ENCODE peak calls at places on chromosomes 11 and 22, in four cellular contexts. A is adipocyte, Z is HepG2, P is colonic mucosa. K is an unnamed sample. For H3K27me3, the result is how much of the 10 kb centered on the place peaks cover.

GRCh38 chr11:32829157-32829679 is 509 bp upstream of the PRRG4 start:
- DNase-seq in A (peak), P (no peak), Z (no peak), K (peak)

GRCh38 chr11:68970921-68971636 is 9.7 kb downstream of the MRGPRD start:
- DNase-seq in P (no peak), A (no peak), Z (no peak), K (no peak)

GRCh38 chr22:31753005-31753633 is 700 bp upstream of the DEPDC5 start:
- DNase-seq in Z (peak), A (peak), P (peak), K (peak)

GRCh38 chr11:119787074-119787461 is 58.1 kb upstream of the NECTIN1 start:
- DNase-seq in P (no peak), A (no peak), Z (no peak), K (no peak)

GRCh38 chr11:116791813-116792143 is at the start of gene APOA5:
- DNase-seq in Z (no peak), A (no peak), P (no peak), K (no peak)

GRCh38 chr22:45324186-45324775 is 14.5 kb downstream of the FAM118A start:
- DNase-seq in Z (no peak), P (no peak), A (no peak), K (no peak)

GRCh38 chr22:45235851-45236342 is 4.8 kb downstream of the KIAA0930 start:
- DNase-seq in P (no peak), A (no peak), Z (no peak), K (no peak)

GRCh38 chr22:37256075-37256726 is 12.1 kb upstream of the RAC2 start:
- DNase-seq in P (no peak), Z (no peak), A (no peak), K (no peak)

GRCh38 chr11:60981515-60981914 is 10.0 kb downstream of the CD6 start:
- DNase-seq in Z (no peak), P (no peak), A (no peak), K (no peak)

GRCh38 chr11:83280256-83280655 is 5.9 kb downstream of the CCDC90B start:
- DNase-seq in Z (no peak), P (no peak), A (peak), K (no peak)

GRCh38 chr22:43066134-43066533 is 23.1 kb downstream of the TTLL1 start:
- DNase-seq in P (no peak), A (no peak), Z (no peak), K (no peak)

GRCh38 chr11:61551630-61552029 is 29.2 kb downstream of the SYT7 start:
- DNase-seq in A (no peak), Z (no peak), P (no peak), K (peak)

DNA sequence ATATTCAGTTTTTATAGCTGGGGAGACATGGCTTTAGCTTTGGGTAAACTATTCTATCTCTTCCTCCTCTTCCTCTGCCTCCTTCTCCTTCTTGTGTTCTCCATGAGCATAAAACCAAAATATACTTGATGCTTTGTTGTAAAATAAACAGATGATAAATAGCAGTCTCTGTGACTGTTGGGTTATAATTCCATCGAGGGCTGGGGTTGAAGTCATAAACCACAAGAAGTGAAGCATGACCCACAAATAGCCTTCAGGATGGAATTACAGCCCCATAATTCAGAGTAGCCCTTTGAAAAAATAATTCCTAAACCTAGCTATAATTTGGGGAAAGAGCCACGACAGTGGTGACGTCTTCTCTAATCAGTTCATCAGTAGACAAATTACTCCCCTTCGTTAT is 177.7 kb downstream of the SNX19 start:
- DNase-seq in Z (no peak), P (no peak), A (peak), K (peak)
- H3K9ac ChIP-seq in Z (no peak), P (no peak), A (peak), K (peak)

DNA sequence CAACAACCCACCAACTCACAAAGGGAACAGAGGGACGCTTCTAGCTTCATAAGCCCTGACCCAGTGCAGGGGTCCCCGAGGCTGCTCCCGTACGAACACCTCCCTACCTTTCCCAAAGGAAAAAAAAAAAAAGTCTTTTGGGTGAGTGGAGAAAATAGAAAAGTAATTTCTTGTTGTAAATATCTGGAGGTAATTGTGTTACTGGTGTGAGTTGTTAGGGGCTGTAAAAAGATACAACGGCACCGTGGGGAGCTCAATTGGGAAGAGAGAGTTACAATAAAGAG is 3.4 kb downstream of the PAX6 start:
- DNase-seq in A (no peak), P (no peak), Z (no peak), K (no peak)
- H3K27me3 ChIP-seq in A (half or more), P (half or more), Z (under half), K (half or more)

GRCh38 chr11:72738199-72739141 is 13.7 kb downstream of the ARAP1 start:
- DNase-seq in A (peak), P (no peak), Z (no peak), K (peak)

GRCh38 chr11:72732329-72732728 is 19.9 kb downstream of the ARAP1 start:
- DNase-seq in Z (no peak), P (no peak), A (peak), K (peak)

GRCh38 chr11:72737341-72737740 is 14.9 kb downstream of the ARAP1 start:
- DNase-seq in P (no peak), A (no peak), Z (no peak), K (no peak)

GRCh38 chr11:72736452-72737069 is 15.6 kb downstream of the ARAP1 start:
- DNase-seq in A (peak), Z (no peak), P (no peak), K (peak)

GRCh38 chr11:72735495-72736027 is 16.6 kb downstream of the ARAP1 start:
- DNase-seq in Z (peak), P (no peak), A (peak), K (peak)
- H3K9ac ChIP-seq in Z (no peak), P (no peak), A (no peak), K (peak)

DNA sequence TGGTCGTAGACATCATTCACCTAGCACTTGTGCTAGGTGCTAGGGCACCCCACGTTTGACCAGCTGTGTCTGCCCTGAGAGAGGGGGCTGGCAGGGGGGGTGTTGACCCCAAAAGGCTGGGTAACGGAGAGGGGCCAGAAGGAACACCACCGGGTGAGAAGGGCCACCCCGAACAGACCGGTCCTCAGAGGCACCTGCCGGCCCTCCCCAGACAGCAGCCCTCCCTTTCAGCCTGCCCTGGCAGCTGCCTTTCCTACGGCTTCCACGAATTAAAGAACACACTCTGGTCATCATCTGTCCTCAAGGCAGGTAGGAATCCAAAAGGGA is 977 bp upstream of the KCNJ5 start:
- DNase-seq in Z (no peak), P (no peak), A (no peak), K (no peak)
- H3K27me3 ChIP-seq in Z (under half), P (under half), A (under half), K (under half)

DNA sequence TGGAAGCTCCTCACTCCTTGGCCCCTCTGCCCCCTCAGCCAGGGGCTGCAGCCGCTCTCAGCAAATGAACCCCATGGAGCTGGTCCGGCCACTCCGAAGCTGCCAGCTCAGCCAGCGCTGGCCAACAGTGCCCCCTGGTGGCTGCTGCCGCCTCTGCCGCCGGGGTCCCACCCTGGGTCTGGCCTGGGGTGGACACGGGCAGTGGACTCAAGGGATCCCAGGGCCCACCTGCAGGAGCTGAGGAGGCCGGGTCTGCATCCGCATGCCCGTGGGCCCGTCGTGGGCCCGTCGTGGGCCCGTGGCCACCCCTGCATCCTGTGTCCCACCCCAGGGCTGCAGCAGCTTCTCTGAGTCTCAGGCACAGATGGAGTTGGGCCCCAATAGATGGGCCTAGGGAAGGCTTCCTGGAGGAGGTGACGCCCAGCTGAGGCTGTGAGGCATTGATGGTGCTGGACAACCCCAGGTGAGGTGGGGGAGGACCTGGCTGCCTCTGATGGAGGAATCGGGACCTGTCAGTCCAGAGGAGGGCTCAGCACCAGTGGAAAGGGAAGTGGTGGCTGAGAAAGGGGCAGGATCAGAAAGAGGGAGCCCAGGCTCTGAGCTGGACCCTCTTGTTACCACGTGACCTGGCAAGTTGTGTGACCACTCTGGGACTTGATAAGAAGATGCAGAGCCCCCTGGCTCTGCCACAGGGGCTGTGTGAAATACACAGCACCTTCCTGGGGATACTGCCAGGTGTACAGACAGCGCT is 522.3 kb downstream of the BRD1 start:
- DNase-seq in P (peak), Z (peak), A (no peak), K (peak)
- H3K9ac ChIP-seq in P (no peak), Z (no peak), A (no peak), K (no peak)

DNA sequence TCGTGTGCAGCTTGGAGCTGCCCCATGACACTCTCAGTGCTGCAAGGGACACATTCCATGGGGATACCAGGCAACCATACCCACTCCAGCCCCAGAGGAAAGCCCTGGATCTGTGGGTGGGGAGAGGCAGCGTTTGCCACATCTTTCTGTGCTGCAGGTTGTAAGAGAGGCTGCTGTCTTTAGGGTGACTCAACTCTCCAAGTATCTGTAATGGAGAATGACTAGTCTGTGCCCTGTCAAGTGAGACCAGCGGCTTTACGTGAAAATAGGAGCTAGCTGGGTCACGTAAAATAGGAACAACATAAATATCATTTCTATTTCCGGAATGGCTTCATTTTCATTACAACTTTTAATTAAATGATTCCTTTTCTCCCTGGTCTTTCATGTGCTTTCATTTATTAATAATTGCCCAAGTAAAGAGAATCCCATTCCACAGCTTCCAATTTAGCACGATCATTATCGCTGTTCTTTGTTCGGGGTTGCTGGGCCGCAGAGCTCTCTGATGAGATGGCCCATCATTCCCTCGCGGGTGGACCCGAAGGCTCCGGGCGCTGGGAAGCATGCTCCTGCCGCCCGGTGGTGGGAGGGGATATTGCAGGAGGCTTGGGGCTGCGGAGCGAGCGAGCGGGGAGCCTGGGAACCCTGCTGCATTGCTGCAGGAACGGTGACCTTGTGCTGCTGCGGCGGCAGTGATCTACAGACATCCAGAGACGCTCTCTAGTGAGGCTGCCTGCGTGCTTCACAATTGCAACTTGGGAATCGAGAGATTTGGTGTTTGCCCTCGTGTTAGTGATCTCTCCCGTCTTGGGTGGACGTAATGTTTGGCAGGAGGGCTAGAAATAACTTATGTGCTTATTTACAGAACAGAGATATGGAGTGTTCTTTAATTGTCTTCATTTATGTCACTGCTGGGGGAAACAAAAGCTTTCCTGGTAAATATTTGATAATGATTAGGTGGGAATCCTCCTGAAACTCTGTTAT is 10.6 kb downstream of the SLC6A5 start:
- DNase-seq in P (peak), A (peak), Z (peak), K (peak)
- H3K27me3 ChIP-seq in P (under half), A (half or more), Z (under half), K (under half)